ENCODE peak calls at places on chromosomes 1 and 21, in nine cellular contexts. F is A673; I is effector memory CD4-positive, alpha-beta T cell; N is left colon; S is activated CD4-positive, alpha-beta T cell treated with anti-CD3 and anti-CD28 coated beads for 48 hours; B is thyroid gland; V is neural progenitor cell; D is GM19239; Z is fibroblast of the conjunctiva. G is an unnamed sample.

GRCh38 chr1:44411861-44412260 is 6.8 kb downstream of the RNF220 start:
- DNase-seq in D (no peak), N (no peak), B (no peak), Z (no peak), V (no peak), I (no peak), S (no peak), F (no peak), G (no peak)

GRCh38 chr1:173445164-173445563 is 32.0 kb upstream of the PRDX6 start:
- DNase-seq in S (no peak), B (no peak), Z (no peak), V (peak; percentile 78), D (no peak), F (no peak), I (no peak), N (no peak), G (no peak)

GRCh38 chr1:221829327-221830011 is 87.6 kb upstream of the DUSP10 start:
- DNase-seq in I (peak; percentile 3), B (no peak), Z (peak; percentile 56), S (peak; percentile 74), D (no peak), V (no peak), F (no peak), N (no peak), G (no peak)

GRCh38 chr1:226051356-226051755 is 11.2 kb upstream of the H3-3A start:
- DNase-seq in Z (no peak), D (no peak), N (no peak), B (no peak), F (no peak), I (no peak), V (no peak), S (no peak), G (no peak)

GRCh38 chr1:32892368-32893197 is 6.3 kb downstream of the HPCA start:
- DNase-seq in S (peak; percentile 72), N (peak; percentile 70), B (peak; percentile 25), Z (no peak), F (peak; percentile 81), D (peak; percentile 78), V (peak; percentile 88), I (no peak), G (peak; percentile 74)

GRCh38 chr1:14136881-14137280 is 436.9 kb downstream of the PRDM2 start:
- DNase-seq in I (no peak), V (no peak), Z (no peak), D (no peak), F (no peak), S (no peak), B (no peak), N (no peak), G (no peak)

GRCh38 chr21:28943631-28944030 is 49.0 kb downstream of the LTN1 start:
- DNase-seq in I (no peak), B (no peak), V (no peak), D (no peak), F (no peak), Z (no peak), N (no peak), S (no peak), G (no peak)

GRCh38 chr1:2148691-2149090 is 45.9 kb downstream of the FAAP20 start:
- DNase-seq in F (no peak), D (no peak), I (peak; percentile 55), B (no peak), Z (no peak), S (peak; percentile 49), N (no peak), V (no peak), G (peak; percentile 87)

GRCh38 chr1:53765656-53766055 is 26.7 kb upstream of the GLIS1 start:
- DNase-seq in D (no peak), I (no peak), Z (no peak), F (peak; percentile 23), S (no peak), B (no peak), N (no peak), V (no peak), G (no peak)

GRCh38 chr1:176849281-176849680 is 315.2 kb downstream of the ASTN1 start:
- DNase-seq in Z (no peak), F (no peak), D (no peak), I (no peak), B (no peak), N (no peak), V (no peak), S (no peak), G (no peak)

GRCh38 chr1:195664628-195665027 is 943.6 kb downstream of the KCNT2 start:
- DNase-seq in Z (no peak), B (no peak), D (no peak), N (no peak), V (no peak), S (no peak), I (no peak), F (no peak), G (no peak)

GRCh38 chr1:1215266-1215676 is 1.3 kb upstream of the TNFRSF4 start:
- DNase-seq in D (no peak), Z (no peak), S (no peak), N (no peak), I (peak; percentile 59), B (no peak), F (no peak), V (no peak), G (no peak)

GRCh38 chr1:8516278-8516777 is 198.4 kb downstream of the SLC45A1 start:
- DNase-seq in V (no peak), N (no peak), B (no peak), S (no peak), D (no peak), I (no peak), Z (no peak), F (no peak), G (no peak)

GRCh38 chr1:53413175-53414001 is 45.8 kb upstream of the DMRTB1 start:
- DNase-seq in S (peak; percentile 73), V (no peak), B (peak; percentile 44), N (no peak), F (peak; percentile 25), D (no peak), I (peak; percentile 13), Z (peak; percentile 27), G (no peak)

GRCh38 chr1:112714313-112715263 is 544 bp downstream of the PPM1J start:
- DNase-seq in S (no peak), V (peak; percentile 59), N (no peak), F (no peak), B (peak; percentile 43), I (no peak), D (no peak), Z (no peak), G (peak; percentile 76)

GRCh38 chr1:111990026-111990877 is 784 bp upstream of the KCND3 start:
- DNase-seq in F (peak; percentile 21), S (peak; percentile 9), D (no peak), N (no peak), I (no peak), Z (no peak), V (peak; percentile 38), B (peak; percentile 43), G (no peak)

GRCh38 chr1:28594661-28595411 is 2.8 kb downstream of the RAB42 start:
- DNase-seq in N (no peak), I (no peak), B (no peak), V (no peak), D (no peak), F (no peak), S (no peak), Z (no peak), G (no peak)

GRCh38 chr21:42737969-42738590 is 84.7 kb downstream of the PDE9A start:
- DNase-seq in D (no peak), I (no peak), Z (no peak), N (peak; percentile 85), S (no peak), F (no peak), B (peak; percentile 14), V (no peak), G (peak; percentile 80)

GRCh38 chr1:198548890-198549289 is 8.4 kb upstream of the ATP6V1G3 start:
- DNase-seq in N (no peak), V (no peak), S (no peak), F (no peak), D (no peak), Z (no peak), B (no peak), I (no peak), G (no peak)

GRCh38 chr1:111747282-111747734 is 8.1 kb upstream of the INKA2 start:
- DNase-seq in I (peak; percentile 55), B (peak; percentile 43), V (peak; percentile 70), F (peak; percentile 85), Z (peak; percentile 74), D (peak; percentile 44), S (peak; percentile 85), N (peak; percentile 63), G (no peak)

GRCh38 chr1:202034683-202035462 is 24.5 kb downstream of the ELF3 start:
- DNase-seq in N (peak; percentile 95), B (peak; percentile 87), Z (peak; percentile 94), I (no peak), V (no peak), S (no peak), D (no peak), F (peak; percentile 93), G (peak; percentile 81)

GRCh38 chr1:183980951-183981525 is 56.5 kb downstream of the COLGALT2 start:
- DNase-seq in I (no peak), V (no peak), S (no peak), B (no peak), F (no peak), D (no peak), N (no peak), Z (no peak), G (no peak)

GRCh38 chr1:201594575-201595245 is 55.8 kb downstream of the NAV1 start:
- DNase-seq in F (peak; percentile 38), B (no peak), I (no peak), N (no peak), D (no peak), S (no peak), V (peak; percentile 82), Z (no peak), G (peak; percentile 22)

GRCh38 chr1:55214903-55215193 is 316 bp downstream of the USP24 start:
- DNase-seq in V (peak; percentile 81), N (no peak), B (peak; percentile 41), I (no peak), D (no peak), S (no peak), Z (no peak), F (no peak), G (peak; percentile 76)

GRCh38 chr1:61221642-61222041 is 139.3 kb downstream of the NFIA start:
- DNase-seq in N (no peak), B (no peak), Z (no peak), D (no peak), V (no peak), S (no peak), F (peak; percentile 49), I (no peak), G (no peak)

GRCh38 chr1:32651461-32652073 is 559 bp downstream of the RBBP4 start:
- DNase-seq in D (peak; percentile 19), V (no peak), I (no peak), Z (no peak), B (no peak), N (no peak), F (no peak), S (no peak), G (no peak)

GRCh38 chr21:32412162-32412997 is at the start of gene EVA1C:
- DNase-seq in Z (no peak), N (peak; percentile 59), B (peak; percentile 72), S (peak; percentile 75), D (no peak), I (peak; percentile 70), V (peak; percentile 63), F (peak; percentile 63), G (peak; percentile 79)

GRCh38 chr21:25871566-25871965 is 136.8 kb downstream of the GABPA start:
- DNase-seq in Z (no peak), I (no peak), F (no peak), N (no peak), S (peak; percentile 21), D (no peak), V (no peak), B (no peak), G (no peak)

GRCh38 chr1:57947471-57947870 is 523.6 kb upstream of the DAB1 start:
- DNase-seq in B (no peak), D (no peak), I (no peak), Z (no peak), F (no peak), N (no peak), V (no peak), S (no peak), G (no peak)

GRCh38 chr1:8938232-8939117 is 7.2 kb upstream of the CA6 start:
- DNase-seq in B (no peak), I (no peak), Z (no peak), S (no peak), F (peak; percentile 14), N (no peak), V (no peak), D (no peak), G (no peak)

GRCh38 chr1:15751739-15752138 is 6.9 kb upstream of the FBLIM1 start:
- DNase-seq in F (no peak), Z (no peak), S (no peak), V (no peak), I (no peak), N (no peak), D (no peak), B (no peak), G (no peak)